ENCODE peak calls at places on chromosomes 2 and 18, in six cellular contexts. S is heart left ventricle; C is breast epithelium; V is CD4-positive, CD25-positive, alpha-beta regulatory T cell; W is lower lobe of right lung; X is NT2/D1. O is an unnamed sample. For H3K9me3, the result is how much of the 10 kb centered on the place peaks cover.

GRCh38 chr2:455913-456312 is 168.0 kb upstream of the ALKAL2 start:
- DNase-seq in V (no peak), W (no peak), X (no peak), S (no peak), C (no peak), O (no peak)

GRCh38 chr18:12639990-12640880 is 17.7 kb downstream of the SPIRE1 start:
- DNase-seq in X (no peak), V (no peak), S (peak), W (no peak), C (no peak), O (no peak)

GRCh38 chr2:160566717-160567116 is 73.1 kb upstream of the RBMS1 start:
- DNase-seq in V (no peak), X (no peak), C (no peak), W (no peak), S (no peak), O (no peak)

GRCh38 chr18:11887305-11888262 is 20.5 kb downstream of the MPPE1 start:
- DNase-seq in W (no peak), S (no peak), V (no peak), C (no peak), X (no peak), O (no peak)

GRCh38 chr2:225994748-225995405 is 595.4 kb downstream of the NYAP2 start:
- DNase-seq in X (no peak), S (no peak), W (no peak), C (no peak), V (no peak), O (no peak)

GRCh38 chr18:72233106-72233505 is 311.0 kb downstream of the CBLN2 start:
- DNase-seq in S (no peak), V (no peak), C (no peak), X (peak), W (no peak), O (no peak)

GRCh38 chr2:241188386-241189092 is at the start of gene ANO7:
- DNase-seq in X (no peak), W (peak), V (no peak), S (no peak), C (no peak), O (no peak)

GRCh38 chr2:104790100-104790811 is 63.7 kb upstream of the POU3F3 start:
- DNase-seq in C (no peak), W (no peak), X (no peak), V (no peak), S (no peak), O (no peak)

GRCh38 chr18:41266616-41267015 is 688.4 kb upstream of the PIK3C3 start:
- DNase-seq in V (no peak), C (no peak), X (no peak), S (no peak), W (no peak), O (no peak)

GRCh38 chr2:165147201-165148045 is 56.4 kb downstream of the SCN3A start:
- DNase-seq in V (no peak), W (no peak), C (no peak), X (no peak), S (no peak), O (no peak)

GRCh38 chr2:166610180-166610919 is 116.3 kb upstream of the SCN7A start:
- DNase-seq in V (no peak), X (no peak), C (no peak), W (no peak), S (peak), O (no peak)

GRCh38 chr2:163593941-163594340 is 141.9 kb downstream of the FIGN start:
- DNase-seq in S (no peak), W (no peak), X (peak), C (no peak), V (no peak), O (no peak)

GRCh38 chr18:76405761-76406356 is 89.2 kb downstream of the ZNF516 start:
- DNase-seq in V (peak), S (peak), W (peak), X (peak), C (no peak), O (no peak)

GRCh38 chr18:63259581-63259830 is 60.1 kb downstream of the BCL2 start:
- DNase-seq in X (no peak), S (no peak), C (no peak), V (no peak), W (no peak), O (no peak)

GRCh38 chr2:187541086-187542085 is 12.8 kb downstream of the TFPI start:
- DNase-seq in V (no peak), X (no peak), C (no peak), S (no peak), W (no peak), O (no peak)

GRCh38 chr2:206250041-206250897 is 24.2 kb upstream of the ZDBF2 start:
- DNase-seq in C (no peak), W (no peak), V (no peak), X (no peak), S (no peak), O (no peak)

GRCh38 chr2:24080721-24081120 is 3.9 kb downstream of the TP53I3 start:
- DNase-seq in X (no peak), W (no peak), V (no peak), C (no peak), S (no peak), O (no peak)

GRCh38 chr2:110157153-110157793 is 41.7 kb upstream of the MALL start:
- DNase-seq in W (no peak), X (peak), S (no peak), V (no peak), C (no peak), O (no peak)

GRCh38 chr2:62197609-62198236 is 1.8 kb downstream of the B3GNT2 start:
- DNase-seq in S (peak), V (no peak), C (no peak), W (peak), X (peak), O (peak)

GRCh38 chr2:220663065-220663464 is 909.0 kb downstream of the EPHA4 start:
- DNase-seq in X (no peak), V (no peak), S (no peak), W (no peak), C (no peak), O (no peak)

GRCh38 chr2:216650607-216651229 is 17.5 kb downstream of the IGFBP2 start:
- DNase-seq in X (no peak), V (no peak), S (no peak), C (no peak), W (no peak), O (no peak)

GRCh38 chr2:69674301-69674640 is 30.7 kb upstream of the AAK1 start:
- DNase-seq in W (no peak), C (no peak), S (no peak), V (no peak), X (no peak), O (no peak)

GRCh38 chr2:46184794-46185583 is 112.2 kb upstream of the EPAS1 start:
- DNase-seq in X (no peak), W (no peak), V (no peak), C (no peak), S (no peak), O (no peak)

GRCh38 chr2:126750506-126750905 is 94.5 kb downstream of the GYPC start:
- DNase-seq in C (no peak), V (no peak), W (no peak), S (no peak), X (no peak), O (no peak)

GRCh38 chr2:178271629-178272333 is 77.5 kb downstream of the OSBPL6 start:
- DNase-seq in W (no peak), X (no peak), C (peak), S (peak), V (no peak), O (no peak)

GRCh38 chr2:52895726-52896340 is 871.8 kb upstream of the CHAC2 start:
- DNase-seq in X (no peak), W (no peak), V (no peak), S (no peak), C (no peak), O (no peak)

DNA sequence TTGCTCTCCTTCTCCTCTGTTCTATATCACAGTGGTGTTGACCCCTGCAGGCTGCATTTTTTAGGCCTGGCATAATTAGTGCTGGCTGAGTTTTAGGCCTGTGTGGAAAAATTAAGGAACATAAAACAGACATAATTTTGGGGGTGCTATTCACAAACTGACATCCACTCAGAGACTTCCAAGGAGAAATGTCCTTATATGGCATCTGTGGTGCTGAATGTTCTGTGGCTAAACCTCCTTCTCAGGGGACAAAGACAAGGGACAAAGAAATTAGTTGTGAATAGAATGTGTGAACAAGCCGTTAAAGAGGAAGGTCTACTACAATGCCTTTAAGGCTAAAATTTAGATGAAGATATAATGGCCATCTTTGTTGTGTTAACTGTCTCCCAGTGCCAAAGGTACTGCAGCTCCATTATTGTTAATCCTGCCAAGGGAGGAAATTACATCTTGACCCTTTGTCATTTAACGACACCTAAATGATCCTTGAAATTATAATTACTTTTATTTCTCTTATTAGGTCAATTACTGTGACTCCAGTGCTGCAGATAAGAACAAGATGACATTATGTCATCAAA is 870.0 kb upstream of the CHAC2 start:
- DNase-seq in V (no peak), C (no peak), W (no peak), S (no peak), X (peak), O (no peak)
- H3K9me3 ChIP-seq in V (under half), C (under half), W (under half), S (under half), X (under half), O (under half)

DNA sequence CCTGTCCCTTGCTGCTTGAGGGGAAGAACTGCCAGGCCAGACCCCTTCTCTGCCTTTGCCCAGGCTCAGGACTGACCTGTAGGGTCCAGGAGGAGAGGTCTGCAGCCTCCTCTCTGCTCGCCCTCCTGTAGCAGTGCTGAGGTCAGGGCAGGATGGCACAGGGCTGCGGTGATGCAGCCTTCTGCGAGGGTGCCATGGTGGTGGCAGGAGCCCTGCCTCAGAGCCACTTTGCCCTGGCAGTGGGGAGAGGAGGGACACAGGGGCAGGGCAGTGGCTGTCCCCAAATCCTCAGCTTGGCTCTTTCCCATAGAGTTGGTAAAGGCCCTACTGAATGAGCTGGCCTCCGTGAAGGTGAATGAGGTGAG is 884 bp downstream of the PROM2 start:
- DNase-seq in C (peak), S (no peak), X (no peak), V (no peak), W (peak), O (no peak)
- H3K9me3 ChIP-seq in C (under half), S (under half), X (under half), V (under half), W (under half), O (under half)

DNA sequence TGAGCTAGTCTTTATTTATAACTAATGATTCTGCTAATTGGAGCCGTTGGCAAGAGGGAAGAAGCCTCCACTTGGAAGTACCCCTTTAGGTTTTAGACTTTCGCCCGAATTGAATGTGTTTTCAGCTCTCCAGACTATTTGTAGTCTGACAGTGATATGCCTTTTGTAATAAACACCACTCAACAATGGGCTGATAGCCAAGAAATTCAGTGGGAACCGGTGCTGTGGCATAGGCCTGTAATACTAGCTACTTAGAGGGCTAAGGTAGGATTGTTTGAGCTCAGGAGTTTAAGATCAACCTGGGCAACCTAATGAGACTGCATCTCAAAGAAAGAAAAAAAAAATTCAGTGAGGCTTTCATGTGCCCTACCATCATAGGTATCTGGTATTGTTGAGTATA is 13.6 kb upstream of the ZSCAN30 start:
- DNase-seq in X (no peak), V (no peak), W (no peak), S (no peak), C (no peak), O (no peak)
- H3K9me3 ChIP-seq in X (half or more), V (half or more), W (half or more), S (half or more), C (half or more), O (under half)

GRCh38 chr2:56654936-56655335 is 471.1 kb downstream of the CCDC85A start:
- DNase-seq in V (no peak), X (no peak), W (no peak), S (no peak), C (no peak), O (no peak)
- H3K9me3 ChIP-seq in V (under half), X (under half), W (under half), S (under half), C (under half), O (under half)

GRCh38 chr2:77834360-77835002 is 312.3 kb upstream of the LRRTM4 start:
- DNase-seq in V (no peak), X (no peak), W (no peak), S (no peak), C (no peak), O (no peak)
- H3K9me3 ChIP-seq in V (under half), X (under half), W (under half), S (under half), C (under half), O (under half)

GRCh38 chr2:230343747-230344146 is 16.8 kb downstream of the SP140L start:
- DNase-seq in X (no peak), C (no peak), W (no peak), V (no peak), S (no peak), O (no peak)
- H3K9me3 ChIP-seq in X (under half), C (under half), W (under half), V (under half), S (under half), O (under half)

O was measured in T-helper 17 cell.